ENCODE peak calls at places on chromosomes 16 and 17, in five cellular contexts. One of them, this sample, is unnamed.

GRCh38 chr17:50864747-50865059 is 1.5 kb downstream of the TOB1 start:
- DNase-seq in HepG2: no peak
- DNase-seq in SK-N-SH: no peak
- DNase-seq in GM12892: no peak
- DNase-seq in K562: no peak
- DNase-seq in this sample: no peak

GRCh38 chr17:76145231-76146052 is 4.4 kb upstream of the FOXJ1 start:
- DNase-seq in GM12892: no peak
- DNase-seq in SK-N-SH: no peak
- DNase-seq in HepG2: no peak
- DNase-seq in K562: no peak
- DNase-seq in this sample: no peak

GRCh38 chr16:30567991-30568638 is 3.4 kb downstream of the ZNF688 start:
- DNase-seq in K562: no peak
- DNase-seq in GM12892: peak
- DNase-seq in HepG2: peak
- DNase-seq in SK-N-SH: no peak
- DNase-seq in this sample: no peak

GRCh38 chr16:19785081-19785480 is 67.0 kb downstream of the IQCK start:
- DNase-seq in SK-N-SH: no peak
- DNase-seq in GM12892: no peak
- DNase-seq in K562: no peak
- DNase-seq in HepG2: no peak
- DNase-seq in this sample: no peak

GRCh38 chr17:45784583-45785372 is 658 bp downstream of the CRHR1 start:
- DNase-seq in GM12892: peak
- DNase-seq in HepG2: peak
- DNase-seq in SK-N-SH: peak
- DNase-seq in K562: peak
- DNase-seq in this sample: peak

GRCh38 chr17:12070561-12070960 is 49.9 kb downstream of the MAP2K4 start:
- DNase-seq in K562: no peak
- DNase-seq in HepG2: no peak
- DNase-seq in SK-N-SH: no peak
- DNase-seq in GM12892: no peak
- DNase-seq in this sample: no peak

GRCh38 chr16:47260496-47260895 is 116.8 kb upstream of the NETO2 start:
- DNase-seq in GM12892: no peak
- DNase-seq in SK-N-SH: no peak
- DNase-seq in K562: no peak
- DNase-seq in HepG2: no peak
- DNase-seq in this sample: no peak

GRCh38 chr17:8365143-8365542 is 11.4 kb downstream of the KRABD2 start:
- DNase-seq in HepG2: no peak
- DNase-seq in K562: no peak
- DNase-seq in GM12892: no peak
- DNase-seq in SK-N-SH: no peak
- DNase-seq in this sample: no peak

GRCh38 chr16:20114356-20114755 is 40.7 kb upstream of the GPR139 start:
- DNase-seq in SK-N-SH: no peak
- DNase-seq in GM12892: no peak
- DNase-seq in HepG2: no peak
- DNase-seq in K562: no peak
- DNase-seq in this sample: no peak

GRCh38 chr17:77185137-77185536 is 44.4 kb downstream of the SEC14L1 start:
- DNase-seq in K562: no peak
- DNase-seq in GM12892: no peak
- DNase-seq in SK-N-SH: no peak
- DNase-seq in HepG2: no peak
- DNase-seq in this sample: no peak

GRCh38 chr16:12340151-12340733 is 363.7 kb downstream of the SNX29 start:
- DNase-seq in GM12892: no peak
- DNase-seq in SK-N-SH: no peak
- DNase-seq in HepG2: peak
- DNase-seq in K562: peak
- DNase-seq in this sample: no peak

GRCh38 chr17:35082073-35082657 is 18.7 kb upstream of the RFFL start:
- DNase-seq in K562: no peak
- DNase-seq in GM12892: no peak
- DNase-seq in SK-N-SH: peak
- DNase-seq in HepG2: peak
- DNase-seq in this sample: no peak

GRCh38 chr16:81686391-81687182 is 92.5 kb upstream of the PLCG2 start:
- DNase-seq in SK-N-SH: no peak
- DNase-seq in HepG2: no peak
- DNase-seq in K562: peak
- DNase-seq in GM12892: no peak
- DNase-seq in this sample: no peak

GRCh38 chr17:49016775-49017463 is 19.7 kb downstream of the IGF2BP1 start:
- DNase-seq in HepG2: no peak
- DNase-seq in SK-N-SH: peak
- DNase-seq in K562: no peak
- DNase-seq in GM12892: no peak
- DNase-seq in this sample: no peak

GRCh38 chr16:85425061-85425662 is 188.0 kb upstream of the GSE1 start:
- DNase-seq in SK-N-SH: peak
- DNase-seq in GM12892: no peak
- DNase-seq in HepG2: no peak
- DNase-seq in K562: no peak
- DNase-seq in this sample: no peak

GRCh38 chr16:56577300-56577625 is 12.1 kb upstream of the MT3 start:
- DNase-seq in SK-N-SH: no peak
- DNase-seq in HepG2: no peak
- DNase-seq in GM12892: no peak
- DNase-seq in K562: no peak
- DNase-seq in this sample: no peak

GRCh38 chr17:16906670-16907069 is 65.2 kb downstream of the TNFRSF13B start:
- DNase-seq in HepG2: no peak
- DNase-seq in SK-N-SH: no peak
- DNase-seq in GM12892: no peak
- DNase-seq in K562: no peak
- DNase-seq in this sample: no peak

GRCh38 chr17:82299452-82299851 is 18.0 kb downstream of the CD7 start:
- DNase-seq in K562: no peak
- DNase-seq in GM12892: no peak
- DNase-seq in HepG2: no peak
- DNase-seq in SK-N-SH: no peak
- DNase-seq in this sample: no peak

DNA sequence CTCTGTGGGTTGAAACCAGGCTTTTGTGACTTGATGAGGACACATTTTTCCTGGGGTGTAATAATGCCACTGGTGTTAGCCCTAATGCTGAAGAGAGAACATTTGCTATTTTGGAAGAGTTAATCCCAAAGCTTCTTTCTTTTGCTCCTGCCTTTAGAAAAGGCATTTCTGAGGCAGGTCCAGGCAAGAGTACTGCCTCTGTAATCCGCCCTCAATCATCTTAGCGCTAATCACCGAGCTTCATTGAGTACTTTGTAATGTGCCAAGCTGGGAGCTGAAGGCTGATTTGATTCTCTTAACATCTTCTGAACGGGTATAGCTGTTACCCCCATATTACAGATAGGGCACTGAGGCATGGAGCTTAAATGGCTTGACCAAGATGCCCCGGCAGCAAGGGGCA is 60.3 kb downstream of the AKAP1 start:
- DNase-seq in GM12892: no peak
- DNase-seq in K562: no peak
- DNase-seq in HepG2: no peak
- DNase-seq in SK-N-SH: no peak
- DNase-seq in this sample: no peak
- TF ChIP-seq TAF1 in GM12892: no peak
- TF ChIP-seq TAF1 in K562: no peak
- TF ChIP-seq TAF1 in HepG2: no peak
- TF ChIP-seq TAF1 in SK-N-SH: no peak
- TF ChIP-seq TAF1 in this sample: no peak

GRCh38 chr16:10817514-10817913 is 1.1 kb downstream of the TVP23A start:
- DNase-seq in GM12892: no peak
- DNase-seq in HepG2: no peak
- DNase-seq in K562: no peak
- DNase-seq in SK-N-SH: no peak
- DNase-seq in this sample: no peak

GRCh38 chr16:10813123-10813455 is 5.5 kb downstream of the TVP23A start:
- DNase-seq in SK-N-SH: no peak
- DNase-seq in K562: no peak
- DNase-seq in GM12892: no peak
- DNase-seq in HepG2: no peak
- DNase-seq in this sample: no peak

GRCh38 chr16:10820546-10820945 is 2.0 kb upstream of the TVP23A start:
- DNase-seq in SK-N-SH: no peak
- DNase-seq in K562: no peak
- DNase-seq in HepG2: no peak
- DNase-seq in GM12892: no peak
- DNase-seq in this sample: no peak

GRCh38 chr16:10822702-10823101 is 4.1 kb upstream of the TVP23A start:
- DNase-seq in SK-N-SH: no peak
- DNase-seq in K562: no peak
- DNase-seq in GM12892: no peak
- DNase-seq in HepG2: no peak
- DNase-seq in this sample: no peak

DNA sequence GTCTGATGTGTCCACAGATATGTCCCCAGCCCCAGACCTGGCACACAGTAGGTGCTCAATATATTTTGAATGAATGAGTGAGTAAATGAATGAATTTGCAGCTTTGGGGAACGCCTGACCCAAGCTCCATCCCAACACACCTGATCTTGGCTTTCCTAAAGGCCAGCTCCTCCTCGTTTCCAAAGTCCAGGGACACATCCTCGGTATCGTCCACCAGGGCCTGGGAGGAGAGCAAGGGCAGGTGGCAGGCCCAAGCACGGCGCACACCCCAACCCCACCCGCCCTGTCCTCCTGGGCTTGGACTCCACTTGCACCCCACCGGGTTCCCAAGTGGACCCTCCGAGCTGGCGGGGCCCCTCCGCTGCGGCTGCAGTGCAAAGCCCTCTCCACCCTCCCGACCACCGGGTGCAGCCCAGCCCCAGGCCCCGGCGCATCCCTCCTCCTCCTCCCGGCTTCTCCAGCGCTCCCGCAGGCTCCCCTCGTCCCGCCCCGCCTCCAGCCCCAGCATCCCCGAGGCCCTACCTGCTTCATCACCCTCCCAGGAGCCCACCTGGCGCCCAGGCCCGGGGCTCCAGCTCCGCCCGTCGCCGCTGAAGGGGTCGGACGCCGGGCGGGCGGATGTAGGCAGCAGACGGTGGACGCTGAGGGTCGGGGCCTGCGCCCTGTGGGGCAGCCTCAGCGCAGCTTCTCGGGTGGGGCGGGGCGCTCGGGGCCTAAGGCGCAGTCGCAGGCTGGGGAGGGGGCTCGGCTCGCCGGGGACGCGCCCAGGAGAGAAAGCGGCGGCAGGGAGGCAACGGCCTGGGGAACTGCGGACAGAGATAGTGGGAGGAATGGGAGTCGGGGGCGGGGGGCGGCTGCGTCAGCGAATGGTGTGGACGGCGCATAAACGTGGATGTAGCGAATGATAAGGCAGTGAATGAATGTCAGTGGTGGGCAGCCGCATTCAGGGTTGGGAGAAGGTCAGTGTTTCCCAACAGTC is at the start of gene TVP23A:
- DNase-seq in GM12892: no peak
- DNase-seq in K562: peak
- DNase-seq in HepG2: no peak
- DNase-seq in SK-N-SH: peak
- DNase-seq in this sample: no peak
- TF ChIP-seq TAF1 in GM12892: no peak
- TF ChIP-seq TAF1 in K562: no peak
- TF ChIP-seq TAF1 in HepG2: no peak
- TF ChIP-seq TAF1 in SK-N-SH: no peak
- TF ChIP-seq TAF1 in this sample: no peak

GRCh38 chr17:18065546-18065945 is 22.2 kb upstream of the DRG2 start:
- DNase-seq in K562: no peak
- DNase-seq in SK-N-SH: no peak
- DNase-seq in HepG2: no peak
- DNase-seq in GM12892: no peak
- DNase-seq in this sample: no peak
- TF ChIP-seq TAF1 in K562: no peak
- TF ChIP-seq TAF1 in SK-N-SH: no peak
- TF ChIP-seq TAF1 in HepG2: no peak
- TF ChIP-seq TAF1 in GM12892: no peak
- TF ChIP-seq TAF1 in this sample: no peak

GRCh38 chr16:22313876-22314470 is 16.8 kb downstream of the POLR3E start:
- DNase-seq in HepG2: no peak
- DNase-seq in SK-N-SH: no peak
- DNase-seq in GM12892: no peak
- DNase-seq in K562: no peak
- DNase-seq in this sample: no peak
- TF ChIP-seq TAF1 in HepG2: no peak
- TF ChIP-seq TAF1 in SK-N-SH: no peak
- TF ChIP-seq TAF1 in GM12892: no peak
- TF ChIP-seq TAF1 in K562: no peak
- TF ChIP-seq TAF1 in this sample: no peak